ENCODE peak calls at places on chromosome 17, in six cellular contexts. Y, P, Q, U, W and L are unnamed samples.
A peak's percentile ranks its signal among the peaks of the same experiment; 100 is the strongest.

GRCh38 chr17:64040201-64040600 is 19.8 kb upstream of the ICAM2 start:
- DNase-seq in Y (no peak), U (no peak), Q (no peak), P (no peak), W (no peak), L (no peak)

GRCh38 chr17:38727661-38728220 is 2.4 kb upstream of the CISD3 start:
- DNase-seq in Q (no peak), P (no peak), Y (no peak), W (no peak), U (no peak), L (no peak)

GRCh38 chr17:35749560-35750412 is 3.3 kb downstream of the GAS2L2 start:
- DNase-seq in W (no peak), Y (no peak), Q (peak; percentile 59), P (no peak), U (peak; percentile 25), L (peak; percentile 62)

GRCh38 chr17:65667656-65668055 is 106.2 kb upstream of the AXIN2 start:
- DNase-seq in P (no peak), Y (no peak), U (no peak), Q (no peak), W (no peak), L (no peak)

GRCh38 chr17:57009737-57010445 is 32.0 kb downstream of the SCPEP1 start:
- DNase-seq in U (peak; percentile 50), Y (no peak), W (no peak), P (peak; percentile 81), Q (peak; percentile 92), L (peak; percentile 76)

GRCh38 chr17:40304464-40304863 is 4.5 kb upstream of the RARA start:
- DNase-seq in W (no peak), P (no peak), Y (no peak), U (peak; percentile 68), Q (no peak), L (peak; percentile 76)

GRCh38 chr17:57294075-57294474 is 37.8 kb downstream of the MSI2 start:
- DNase-seq in W (no peak), U (no peak), P (no peak), Y (no peak), Q (no peak), L (no peak)

GRCh38 chr17:45749831-45750335 is 34.2 kb upstream of the CRHR1 start:
- DNase-seq in Q (no peak), P (no peak), W (no peak), U (no peak), Y (no peak), L (no peak)

GRCh38 chr17:37708616-37709212 is 36.1 kb downstream of the HNF1B start:
- DNase-seq in P (no peak), W (no peak), U (no peak), Q (no peak), Y (no peak), L (no peak)

GRCh38 chr17:8846768-8847211 is 20.7 kb downstream of the PIK3R6 start:
- DNase-seq in Y (peak; percentile 53), W (no peak), U (peak; percentile 68), Q (peak; percentile 82), P (peak; percentile 26), L (peak; percentile 6)

GRCh38 chr17:7634384-7634783 is 4.4 kb downstream of the SHBG start:
- DNase-seq in Y (no peak), Q (peak; percentile 91), P (no peak), W (no peak), U (peak; percentile 45), L (peak; percentile 65)

GRCh38 chr17:69921046-69921445 is 154.0 kb upstream of the KCNJ16 start:
- DNase-seq in P (no peak), W (no peak), U (no peak), Y (no peak), Q (no peak), L (no peak)

GRCh38 chr17:74231846-74232713 is 18.7 kb downstream of the TTYH2 start:
- DNase-seq in Y (no peak), W (peak; percentile 62), Q (no peak), P (no peak), U (no peak), L (no peak)

GRCh38 chr17:52986056-52986662 is 827.6 kb upstream of the CA10 start:
- DNase-seq in Y (no peak), Q (no peak), U (no peak), P (no peak), W (no peak), L (no peak)

GRCh38 chr17:50501054-50501453 is 7.2 kb upstream of the MYCBPAP start:
- DNase-seq in Q (peak; percentile 71), W (no peak), P (peak; percentile 37), U (peak; percentile 42), Y (no peak), L (no peak)

GRCh38 chr17:17503566-17504130 is 7.5 kb upstream of the RASD1 start:
- DNase-seq in Q (no peak), W (peak; percentile 57), P (no peak), Y (no peak), U (peak; percentile 16), L (no peak)

GRCh38 chr17:45319239-45319703 is 2.5 kb upstream of the MAP3K14 start:
- DNase-seq in Y (no peak), W (no peak), Q (no peak), P (no peak), U (peak; percentile 58), L (peak; percentile 79)

GRCh38 chr17:65485388-65486299 is 75.8 kb downstream of the AXIN2 start:
- DNase-seq in Y (no peak), U (peak; percentile 96), W (no peak), Q (no peak), P (no peak), L (no peak)

GRCh38 chr17:49676276-49676868 is 1.5 kb downstream of the SPOP start:
- DNase-seq in W (no peak), P (peak; percentile 96), U (peak; percentile 34), Y (no peak), Q (peak; percentile 59), L (peak; percentile 42)

GRCh38 chr17:57235124-57235523 is 21.2 kb upstream of the MSI2 start:
- DNase-seq in P (no peak), W (no peak), Q (peak; percentile 29), U (no peak), Y (no peak), L (no peak)

GRCh38 chr17:57649191-57649590 is 95.9 kb downstream of the CCDC182 start:
- DNase-seq in P (no peak), U (no peak), Q (no peak), W (no peak), Y (no peak), L (no peak)

GRCh38 chr17:45294506-45294905 is 22.3 kb downstream of the MAP3K14 start:
- DNase-seq in W (no peak), Y (no peak), U (peak; percentile 97), Q (no peak), P (no peak), L (peak; percentile 84)

GRCh38 chr17:72600934-72601333 is 480.1 kb downstream of the SOX9 start:
- DNase-seq in Y (no peak), Q (no peak), U (peak; percentile 54), W (peak; percentile 26), P (no peak), L (no peak)

GRCh38 chr17:20825539-20825938 is 217.3 kb downstream of the USP22 start:
- DNase-seq in Y (no peak), P (no peak), U (no peak), W (no peak), Q (no peak), L (no peak)

GRCh38 chr17:13943859-13944258 is 125.4 kb upstream of the COX10 start:
- DNase-seq in P (no peak), U (no peak), Q (no peak), W (no peak), Y (no peak), L (no peak)

GRCh38 chr17:58614854-58615409 is 76.9 kb downstream of the TEX14 start:
- DNase-seq in U (no peak), W (no peak), Q (no peak), Y (no peak), P (no peak), L (no peak)

GRCh38 chr17:49409066-49409465 is 5.6 kb downstream of the PHB1 start:
- DNase-seq in U (no peak), Q (no peak), Y (no peak), W (peak; percentile 27), P (no peak), L (no peak)

GRCh38 chr17:79621151-79621940 is 10.5 kb upstream of the RBFOX3 start:
- DNase-seq in W (peak; percentile 25), P (no peak), U (no peak), Q (no peak), Y (no peak), L (no peak)

GRCh38 chr17:63480826-63481487 is 4.1 kb downstream of the ACE start:
- DNase-seq in W (no peak), U (no peak), P (peak; percentile 29), Y (no peak), Q (no peak), L (no peak)

GRCh38 chr17:46962374-46962790 is 16.7 kb downstream of the RPRML start:
- DNase-seq in P (no peak), Q (no peak), W (no peak), U (peak; percentile 90), Y (peak; percentile 43), L (no peak)

GRCh38 chr17:66240630-66241029 is 11.4 kb upstream of the APOH start:
- DNase-seq in W (no peak), P (no peak), Y (peak; percentile 12), Q (no peak), U (peak; percentile 40), L (peak; percentile 72)

GRCh38 chr17:17561408-17562144 is 29.9 kb downstream of the PEMT start:
- DNase-seq in P (no peak), Y (no peak), W (no peak), Q (no peak), U (no peak), L (no peak)

GRCh38 chr17:50961282-50962220 is 95.4 kb upstream of the TOB1 start:
- DNase-seq in Q (no peak), P (no peak), W (no peak), U (no peak), Y (no peak), L (no peak)

GRCh38 chr17:78412403-78412802 is 34.0 kb downstream of the PGS1 start:
- DNase-seq in Y (no peak), Q (peak; percentile 54), P (no peak), U (no peak), W (no peak), L (peak; percentile 46)
- TF ChIP-seq CTCF in Y (peak; percentile 44), Q (peak; percentile 59), P (peak; percentile 70), U (peak; percentile 44), W (no peak), L (peak; percentile 50)

DNA sequence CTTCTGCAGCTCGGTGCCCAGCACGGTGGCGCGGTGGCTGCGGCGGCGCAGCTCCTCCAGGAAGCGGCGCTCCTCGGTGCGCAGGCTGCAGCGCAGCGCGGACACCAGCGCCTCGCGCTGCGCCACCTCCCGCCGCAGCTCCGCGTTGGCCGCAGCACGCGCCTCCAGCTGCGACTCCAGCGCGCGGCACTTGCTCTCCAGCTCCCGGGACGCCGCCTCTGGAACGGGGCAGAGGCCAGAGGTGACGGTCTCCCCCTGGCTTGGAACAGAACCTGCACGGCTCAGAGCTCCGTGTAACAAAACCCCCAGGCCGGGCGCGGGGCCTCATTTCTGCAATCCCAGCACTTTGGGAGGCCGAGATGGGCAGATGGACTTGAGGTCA is 13.2 kb upstream of the CLUH start:
- DNase-seq in W (no peak), U (no peak), P (no peak), Q (peak; percentile 88), Y (no peak), L (peak; percentile 63)
- H3K4me3 ChIP-seq in W (peak overlapping the region; percentile 7), U (no peak overlapping the region), P (no peak overlapping the region), Q (peak overlapping the region; percentile 44), Y (no peak overlapping the region), L (no peak overlapping the region)

GRCh38 chr17:4815043-4815675 is 8.2 kb downstream of the PLD2 start:
- DNase-seq in Y (no peak), Q (peak; percentile 74), W (no peak), P (no peak), U (no peak), L (no peak)
- TF ChIP-seq CTCF in Y (peak; percentile 7), Q (peak; percentile 69), W (no peak), P (peak; percentile 17), U (peak; percentile 30), L (peak; percentile 9)

GRCh38 chr17:59786536-59787319 is 79.3 kb downstream of the VMP1 start:
- DNase-seq in U (peak; percentile 100), P (peak; percentile 68), W (peak; percentile 84), Y (peak; percentile 100), Q (peak; percentile 68), L (peak; percentile 98)
- H3K4me3 ChIP-seq in U (peak overlapping the region; percentile 11), P (peak overlapping the region; percentile 46), W (no peak overlapping the region), Y (peak overlapping the region; percentile 21), Q (no peak overlapping the region), L (peak overlapping the region; percentile 21)